ENCODE peak calls at places on chromosomes 4 and X, in six cellular contexts. M is brain microvascular endothelial cell; O is HFF-Myc; V is HTR-8/SVneo; E is Calu3; U is activated CD4-positive, alpha-beta T cell treated with anti-CD3 and anti-CD28 coated beads for 24 hours. Y is an unnamed sample.
A peak's percentile ranks its signal among the peaks of the same experiment; 100 is the strongest.

GRCh38 chrX:24561121-24561520 is 86.0 kb downstream of the PCYT1B start:
- DNase-seq in M (no peak), O (no peak), V (peak; percentile 58), E (no peak), U (no peak), Y (no peak)

GRCh38 chrX:134019567-134020206 is 34.3 kb upstream of the GPC3 start:
- DNase-seq in M (no peak), O (no peak), V (no peak), E (no peak), U (no peak), Y (no peak)

GRCh38 chrX:70496491-70496890 is 51.9 kb downstream of the DLG3 start:
- DNase-seq in M (no peak), O (no peak), V (no peak), E (no peak), U (no peak), Y (no peak)

GRCh38 chr4:87144346-87144745 is 76.1 kb downstream of the KLHL8 start:
- DNase-seq in M (no peak), O (no peak), V (no peak), E (no peak), U (no peak), Y (no peak)

GRCh38 chr4:180449395-180449956 is 1793.7 kb upstream of the TENM3 start:
- DNase-seq in M (no peak), O (no peak), V (peak; percentile 63), E (peak; percentile 53), U (no peak), Y (peak; percentile 45)

GRCh38 chrX:153925739-153926593 is at the start of gene ARHGAP4:
- DNase-seq in M (no peak), O (no peak), V (no peak), E (no peak), U (no peak), Y (no peak)

GRCh38 chrX:119040432-119040831 is 32.4 kb upstream of the CT47C1 start:
- DNase-seq in M (no peak), O (no peak), V (no peak), E (no peak), U (no peak), Y (no peak)

GRCh38 chrX:64456828-64457227 is 61.6 kb upstream of the MTMR8 start:
- DNase-seq in M (no peak), O (no peak), V (no peak), E (no peak), U (no peak), Y (no peak)

GRCh38 chrX:150238656-150239382 is 124.3 kb upstream of the MAMLD1 start:
- DNase-seq in M (no peak), O (no peak), V (no peak), E (no peak), U (no peak), Y (no peak)

GRCh38 chrX:111337067-111337466 is 66.8 kb upstream of the CAPN6 start:
- DNase-seq in M (no peak), O (no peak), V (no peak), E (no peak), U (no peak), Y (no peak)

GRCh38 chrX:101362757-101363156 is 14.2 kb upstream of the TIMM8A start:
- DNase-seq in M (no peak), O (no peak), V (no peak), E (no peak), U (no peak), Y (no peak)

GRCh38 chr4:161356351-161356750 is 807.4 kb downstream of the FSTL5 start:
- DNase-seq in M (no peak), O (no peak), V (no peak), E (no peak), U (no peak), Y (no peak)

GRCh38 chr4:74466242-74466641 is 21.3 kb downstream of the AREG start:
- DNase-seq in M (no peak), O (no peak), V (no peak), E (no peak), U (no peak), Y (no peak)

GRCh38 chrX:143873343-143873742 is 10.5 kb upstream of the UBE2NL start:
- DNase-seq in M (no peak), O (no peak), V (no peak), E (no peak), U (no peak), Y (no peak)

GRCh38 chrX:11629593-11630211 is 36.0 kb downstream of the ARHGAP6 start:
- DNase-seq in M (peak; percentile 63), O (peak; percentile 44), V (peak; percentile 0), E (no peak), U (no peak), Y (peak; percentile 22)

GRCh38 chr4:57270350-57270749 is 160.2 kb upstream of the IGFBP7 start:
- DNase-seq in M (no peak), O (no peak), V (no peak), E (no peak), U (no peak), Y (no peak)

GRCh38 chr4:176443117-176443516 is 123.4 kb downstream of the SPCS3 start:
- DNase-seq in M (peak; percentile 86), O (peak; percentile 74), V (peak; percentile 67), E (peak; percentile 25), U (no peak), Y (no peak)

GRCh38 chr4:16136771-16137170 is 52.9 kb upstream of the PROM1 start:
- DNase-seq in M (no peak), O (no peak), V (no peak), E (no peak), U (no peak), Y (no peak)

GRCh38 chr4:145954924-145955339 is 16.3 kb upstream of the ZNF827 start:
- DNase-seq in M (peak; percentile 94), O (peak; percentile 91), V (no peak), E (peak; percentile 59), U (no peak), Y (no peak)

GRCh38 chr4:35151816-35152572 is 1092.3 kb downstream of the ARAP2 start:
- DNase-seq in M (no peak), O (peak; percentile 3), V (peak; percentile 9), E (no peak), U (no peak), Y (no peak)

GRCh38 chrX:38937400-38937799 is 136.1 kb downstream of the MID1IP1 start:
- DNase-seq in M (no peak), O (no peak), V (no peak), E (no peak), U (no peak), Y (no peak)

GRCh38 chrX:124475358-124475757 is 129.0 kb downstream of the SH2D1A start:
- DNase-seq in M (no peak), O (no peak), V (no peak), E (no peak), U (no peak), Y (no peak)

GRCh38 chrX:6861456-6861855 is 286.1 kb upstream of the STS start:
- DNase-seq in M (no peak), O (no peak), V (no peak), E (no peak), U (no peak), Y (no peak)

GRCh38 chrX:121504148-121504547 is 456.7 kb downstream of the GLUD2 start:
- DNase-seq in M (no peak), O (no peak), V (no peak), E (no peak), U (no peak), Y (no peak)

GRCh38 chr4:2251795-2252529 is 9.9 kb downstream of the MXD4 start:
- DNase-seq in M (no peak), O (no peak), V (no peak), E (no peak), U (no peak), Y (no peak)

GRCh38 chr4:156419080-156419638 is 465.5 kb upstream of the CTSO start:
- DNase-seq in M (no peak), O (no peak), V (no peak), E (no peak), U (no peak), Y (no peak)

GRCh38 chrX:44843753-44844152 is at the start of gene DUSP21:
- DNase-seq in M (no peak), O (no peak), V (no peak), E (no peak), U (no peak), Y (no peak)

GRCh38 chrX:112636951-112637541 is 42.7 kb downstream of the LHFPL1 start:
- DNase-seq in M (peak; percentile 63), O (no peak), V (peak; percentile 5), E (no peak), U (no peak), Y (no peak)

GRCh38 chr4:10529256-10529890 is 72.1 kb upstream of the ZNF518B start:
- DNase-seq in M (peak; percentile 13), O (no peak), V (no peak), E (no peak), U (no peak), Y (peak; percentile 44)

GRCh38 chr4:32840461-32841189 is 2120.5 kb downstream of the PCDH7 start:
- DNase-seq in M (no peak), O (no peak), V (no peak), E (no peak), U (no peak), Y (no peak)

GRCh38 chr4:174580597-174580996 is 58.3 kb upstream of the HPGD start:
- DNase-seq in M (peak; percentile 37), O (no peak), V (no peak), E (no peak), U (no peak), Y (no peak)

GRCh38 chr4:27242217-27242616 is 381.6 kb downstream of the STIM2 start:
- DNase-seq in M (no peak), O (no peak), V (no peak), E (no peak), U (no peak), Y (no peak)

Y was measured in foreskin melanocyte.